ENCODE peak calls at places on chromosomes 13 and 19, in five cellular contexts. P, F, Q, E and G are unnamed samples.
A peak's percentile ranks its signal among the peaks of the same experiment; 100 is the strongest.

GRCh38 chr13:104043184-104043583 is 977.0 kb upstream of the SLC10A2 start:
- DNase-seq in P (no peak), F (no peak), Q (no peak), E (no peak), G (no peak)

GRCh38 chr19:16497042-16497441 is 848 bp downstream of the C19orf44 start:
- DNase-seq in P (no peak), F (no peak), Q (no peak), E (no peak), G (no peak)

GRCh38 chr19:45790942-45791341 is 1.7 kb downstream of the DMWD start:
- DNase-seq in P (no peak), F (no peak), Q (no peak), E (no peak), G (no peak)

GRCh38 chr19:18520848-18521691 is 800 bp downstream of the ELL start:
- DNase-seq in P (peak; percentile 26), F (no peak), Q (peak; percentile 50), E (no peak), G (peak; percentile 54)

GRCh38 chr19:18322318-18322758 is 538 bp downstream of the LSM4 start:
- DNase-seq in P (peak; percentile 70), F (no peak), Q (no peak), E (no peak), G (peak; percentile 57)

GRCh38 chr19:45607071-45608029 is 5.3 kb upstream of the GPR4 start:
- DNase-seq in P (peak; percentile 80), F (peak; percentile 71), Q (peak; percentile 90), E (peak; percentile 30), G (peak; percentile 89)

GRCh38 chr19:22784051-22784450 is at the start of gene ZNF99:
- DNase-seq in P (no peak), F (no peak), Q (no peak), E (no peak), G (no peak)

GRCh38 chr19:6743071-6743470 is 3.6 kb downstream of the TRIP10 start:
- DNase-seq in P (no peak), F (no peak), Q (no peak), E (no peak), G (no peak)

GRCh38 chr19:24033962-24034342 is 53.0 kb upstream of the ZNF254 start:
- DNase-seq in P (peak; percentile 39), F (no peak), Q (no peak), E (peak; percentile 21), G (peak; percentile 24)

GRCh38 chr13:110882972-110883371 is 31.9 kb downstream of the ANKRD10 start:
- DNase-seq in P (no peak), F (no peak), Q (no peak), E (no peak), G (no peak)

GRCh38 chr13:53242015-53242414 is 213.4 kb downstream of the OLFM4 start:
- DNase-seq in P (no peak), F (no peak), Q (no peak), E (no peak), G (no peak)

GRCh38 chr19:44648536-44649370 is 5.0 kb downstream of the PVR start:
- DNase-seq in P (no peak), F (no peak), Q (no peak), E (no peak), G (no peak)

GRCh38 chr13:36026556-36026955 is 104.6 kb downstream of the DCLK1 start:
- DNase-seq in P (no peak), F (no peak), Q (no peak), E (no peak), G (no peak)

GRCh38 chr13:38965281-38965680 is 25.4 kb downstream of the STOML3 start:
- DNase-seq in P (no peak), F (no peak), Q (no peak), E (no peak), G (no peak)

GRCh38 chr19:19588546-19588945 is 29.9 kb downstream of the PBX4 start:
- DNase-seq in P (no peak), F (no peak), Q (no peak), E (no peak), G (no peak)

GRCh38 chr19:7191946-7192691 is 102.1 kb downstream of the INSR start:
- DNase-seq in P (no peak), F (no peak), Q (no peak), E (no peak), G (no peak)

GRCh38 chr13:41263261-41263971 is at the start of gene MTRF1:
- DNase-seq in P (peak; percentile 76), F (peak; percentile 19), Q (peak; percentile 78), E (peak; percentile 21), G (peak; percentile 66)

GRCh38 chr19:18415177-18415867 is 3.9 kb upstream of the SSBP4 start:
- DNase-seq in P (no peak), F (no peak), Q (peak; percentile 28), E (no peak), G (peak; percentile 37)

GRCh38 chr13:113895436-113895835 is 31.6 kb upstream of the GAS6 start:
- DNase-seq in P (no peak), F (no peak), Q (no peak), E (no peak), G (no peak)

GRCh38 chr13:67416047-67416925 is 186.2 kb upstream of the PCDH9 start:
- DNase-seq in P (peak; percentile 83), F (peak; percentile 30), Q (peak; percentile 81), E (peak; percentile 2), G (peak; percentile 65)

GRCh38 chr19:800360-801029 is 3.2 kb downstream of the PTBP1 start:
- DNase-seq in P (no peak), F (no peak), Q (no peak), E (no peak), G (no peak)

GRCh38 chr19:46466536-46467199 is 4.7 kb downstream of the PNMA8A start:
- DNase-seq in P (no peak), F (no peak), Q (no peak), E (peak; percentile 80), G (no peak)

GRCh38 chr13:96636310-96636709 is 358.0 kb downstream of the OXGR1 start:
- DNase-seq in P (no peak), F (no peak), Q (no peak), E (no peak), G (no peak)

GRCh38 chr19:48237057-48237456 is 18.7 kb downstream of the CARD8 start:
- DNase-seq in P (no peak), F (no peak), Q (no peak), E (no peak), G (no peak)

GRCh38 chr13:25286308-25286968 is 850 bp downstream of the MTMR6 start:
- DNase-seq in P (no peak), F (no peak), Q (no peak), E (no peak), G (peak; percentile 19)

GRCh38 chr19:49113762-49114629 is at the start of gene LIN7B:
- DNase-seq in P (peak; percentile 83), F (peak; percentile 76), Q (peak; percentile 72), E (no peak), G (peak; percentile 81)

GRCh38 chr13:113407103-113407530 is 43.2 kb upstream of the GRTP1 start:
- DNase-seq in P (no peak), F (no peak), Q (peak; percentile 24), E (no peak), G (no peak)

GRCh38 chr19:46388311-46389095 is 24.9 kb downstream of the CCDC8 start:
- DNase-seq in P (no peak), F (no peak), Q (no peak), E (no peak), G (no peak)

GRCh38 chr13:102580552-102581169 is 16.1 kb upstream of the TPP2 start:
- DNase-seq in P (no peak), F (no peak), Q (no peak), E (peak; percentile 50), G (peak; percentile 23)

GRCh38 chr13:110382229-110382628 is 75.1 kb downstream of the COL4A2 start:
- DNase-seq in P (no peak), F (no peak), Q (no peak), E (no peak), G (no peak)

GRCh38 chr19:20278342-20278741 is 111.3 kb downstream of the ZNF486 start:
- DNase-seq in P (peak; percentile 33), F (no peak), Q (peak; percentile 53), E (no peak), G (peak; percentile 21)

GRCh38 chr19:35349614-35350521 is 2.2 kb downstream of the FFAR1 start:
- DNase-seq in P (no peak), F (no peak), Q (peak; percentile 20), E (no peak), G (no peak)

GRCh38 chr19:13381827-13382632 is 124.2 kb downstream of the CACNA1A start:
- DNase-seq in P (no peak), F (no peak), Q (no peak), E (no peak), G (no peak)

GRCh38 chr19:33719366-33720154 is 77.1 kb upstream of the KCTD15 start:
- DNase-seq in P (no peak), F (no peak), Q (no peak), E (no peak), G (peak; percentile 38)

GRCh38 chr13:82713681-82714405 is 1168.4 kb downstream of the SLITRK1 start:
- DNase-seq in P (no peak), F (no peak), Q (no peak), E (no peak), G (no peak)

GRCh38 chr13:69600811-69601210 is 506.8 kb upstream of the ATXN8OS start:
- DNase-seq in P (no peak), F (no peak), Q (no peak), E (no peak), G (no peak)

GRCh38 chr19:30673336-30673735 is 301.2 kb downstream of the ZNF536 start:
- DNase-seq in P (no peak), F (no peak), Q (no peak), E (no peak), G (no peak)
- TF ChIP-seq CTCF in P (no peak), F (no peak), Q (no peak), E (no peak), G (no peak)

DNA sequence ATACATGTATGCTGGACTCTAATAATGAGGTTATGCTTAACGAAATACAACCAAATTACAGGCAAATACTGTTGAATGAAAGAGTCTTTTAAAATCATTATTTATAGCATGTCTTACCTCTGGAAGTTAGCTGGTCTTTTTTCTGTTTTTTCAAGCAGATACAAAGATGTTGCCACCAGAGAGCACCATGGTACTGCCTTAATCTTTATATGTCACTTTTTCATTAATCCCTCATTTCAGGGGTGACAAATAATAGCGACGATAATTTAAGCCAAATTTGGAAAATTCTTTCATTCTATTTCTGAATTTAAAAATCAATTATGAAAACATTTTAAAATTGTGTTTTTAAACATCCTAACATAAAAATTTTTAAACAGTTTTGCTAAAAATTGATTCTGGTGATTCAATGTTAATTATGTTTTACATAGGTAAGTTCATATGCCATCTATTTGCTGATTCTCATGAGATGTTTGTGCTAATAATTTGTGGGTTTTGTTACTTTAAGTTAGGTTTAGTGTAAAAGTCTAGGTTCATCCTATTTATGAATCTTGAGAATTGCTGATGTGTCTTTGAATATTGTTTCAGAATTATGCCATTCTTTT is 379.3 kb upstream of the SGCG start:
- DNase-seq in P (no peak), F (no peak), Q (no peak), E (no peak), G (no peak)
- TF ChIP-seq CTCF in P (no peak), F (peak; percentile 54), Q (peak; percentile 72), E (no peak), G (peak; percentile 41)

DNA sequence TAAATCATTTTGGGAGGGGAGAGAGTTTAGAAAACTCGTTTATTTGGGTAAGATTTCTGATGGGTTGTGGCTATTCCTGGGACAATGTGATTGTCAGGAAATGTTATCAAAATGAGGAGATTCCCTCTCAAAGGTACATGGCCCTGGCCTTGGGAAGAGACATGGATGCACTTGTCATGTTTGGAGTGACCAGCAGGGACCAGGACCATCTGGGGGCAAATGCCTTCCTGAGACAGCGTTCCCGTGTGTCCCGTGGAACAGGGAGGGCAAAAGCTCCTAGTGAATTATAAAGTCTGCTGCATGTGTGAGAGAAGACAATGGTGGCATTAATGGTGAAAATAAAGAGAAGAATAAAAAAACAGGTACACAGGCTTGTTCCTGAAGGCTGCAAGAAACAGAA is 317.3 kb downstream of the ZNF536 start:
- DNase-seq in P (peak; percentile 51), F (no peak), Q (no peak), E (no peak), G (no peak)
- TF ChIP-seq CTCF in P (peak; percentile 61), F (peak; percentile 41), Q (peak; percentile 17), E (no peak), G (peak; percentile 32)

GRCh38 chr19:51799311-51799997 is 4.5 kb downstream of the FPR3 start:
- DNase-seq in P (no peak), F (no peak), Q (no peak), E (peak; percentile 76), G (no peak)
- TF ChIP-seq CTCF in P (no peak), F (no peak), Q (no peak), E (no peak), G (no peak)